ENCODE peak calls at places on chromosomes 13 and 19, in four cellular contexts. O, C, R and I are unnamed samples.

GRCh38 chr19:56314018-56314583 is 538 bp downstream of the ZSCAN5A start:
- DNase-seq in C (peak), R (no peak), O (peak), I (no peak)

GRCh38 chr19:6639439-6639838 is 30.5 kb downstream of the TNFSF14 start:
- DNase-seq in R (no peak), C (peak), O (no peak), I (peak)

GRCh38 chr13:74367193-74367592 is 233.0 kb upstream of the KLF12 start:
- DNase-seq in C (no peak), R (no peak), O (no peak), I (no peak)

GRCh38 chr13:32323912-32324311 is 8.6 kb downstream of the BRCA2 start:
- DNase-seq in C (peak), R (no peak), O (peak), I (peak)

GRCh38 chr19:15680478-15680877 is 7.6 kb downstream of the CYP4F12 start:
- DNase-seq in R (no peak), C (no peak), O (no peak), I (no peak)

GRCh38 chr13:112991611-112992010 is 22.6 kb downstream of the MCF2L start:
- DNase-seq in C (no peak), O (no peak), R (no peak), I (no peak)

GRCh38 chr19:12932392-12933286 is 872 bp downstream of the FARSA start:
- DNase-seq in C (no peak), R (no peak), O (no peak), I (no peak)

GRCh38 chr19:4359627-4360000 is 16.3 kb downstream of the MPND start:
- DNase-seq in R (no peak), O (no peak), C (no peak), I (no peak)

GRCh38 chr13:93547886-93548285 is 321.3 kb downstream of the GPC6 start:
- DNase-seq in C (no peak), O (no peak), R (no peak), I (no peak)

GRCh38 chr13:79998386-79998785 is 342.5 kb downstream of the SPRY2 start:
- DNase-seq in C (no peak), O (no peak), R (no peak), I (no peak)

GRCh38 chr13:112905990-112906641 is 62.9 kb upstream of the MCF2L start:
- DNase-seq in C (no peak), O (no peak), R (peak), I (peak)

GRCh38 chr19:11195169-11195568 is 2.2 kb downstream of the KANK2 start:
- DNase-seq in O (peak), R (no peak), C (no peak), I (no peak)

GRCh38 chr19:19628499-19629134 is 597 bp upstream of the LPAR2 start:
- DNase-seq in C (peak), R (no peak), O (peak), I (peak)

GRCh38 chr19:39372047-39372802 is 18.7 kb downstream of the PAF1 start:
- DNase-seq in R (no peak), O (peak), C (peak), I (no peak)

GRCh38 chr13:95498886-95499285 is 53.6 kb upstream of the CLDN10 start:
- DNase-seq in O (no peak), R (no peak), C (no peak), I (peak)

GRCh38 chr13:99975626-99976025 is 4.1 kb upstream of the ZIC5 start:
- DNase-seq in R (no peak), C (no peak), O (no peak), I (no peak)

GRCh38 chr13:50365683-50366391 is 350.6 kb downstream of the KCNRG start:
- DNase-seq in R (no peak), C (no peak), O (no peak), I (peak)

GRCh38 chr19:15934332-15935078 is at the start of gene CYP4F11:
- DNase-seq in C (no peak), O (no peak), R (no peak), I (peak)

GRCh38 chr19:1811942-1812425 is at the start of gene ATP8B3:
- DNase-seq in R (no peak), O (no peak), C (no peak), I (no peak)

GRCh38 chr13:76943646-76944045 is 4.7 kb upstream of the ACOD1 start:
- DNase-seq in O (no peak), C (no peak), R (no peak), I (no peak)

GRCh38 chr13:32735859-32736258 is 149.6 kb downstream of the PDS5B start:
- DNase-seq in O (no peak), R (no peak), C (no peak), I (no peak)

GRCh38 chr13:46622013-46622917 is 69.3 kb downstream of the LRCH1 start:
- DNase-seq in R (no peak), C (no peak), O (no peak), I (no peak)

GRCh38 chr13:86909318-86909717 is 761.9 kb upstream of the SLITRK5 start:
- DNase-seq in C (no peak), O (no peak), R (no peak), I (no peak)

GRCh38 chr13:106344318-106344717 is 191.1 kb downstream of the EFNB2 start:
- DNase-seq in O (no peak), C (no peak), R (no peak), I (no peak)

GRCh38 chr13:75369986-75370385 is 112.0 kb downstream of the TBC1D4 start:
- DNase-seq in C (no peak), O (no peak), R (no peak), I (no peak)

GRCh38 chr19:1466018-1466460 is 13.0 kb downstream of the C19orf25 start:
- DNase-seq in O (no peak), R (no peak), C (no peak), I (no peak)

GRCh38 chr19:52963229-52963760 is 614 bp upstream of the ZNF816 start:
- DNase-seq in R (no peak), O (no peak), C (no peak), I (no peak)

GRCh38 chr13:24228852-24229458 is 68.4 kb downstream of the SPATA13 start:
- DNase-seq in C (peak), R (no peak), O (peak), I (peak)

GRCh38 chr19:21677696-21678418 is 89.5 kb downstream of the ZNF100 start:
- DNase-seq in C (no peak), R (no peak), O (no peak), I (no peak)

GRCh38 chr13:33033361-33033812 is 17.2 kb downstream of the KL start:
- DNase-seq in C (no peak), O (no peak), R (no peak), I (no peak)

GRCh38 chr13:63948045-63948444 is 2532.4 kb upstream of the PCDH20 start:
- DNase-seq in O (peak), C (no peak), R (no peak), I (no peak)

GRCh38 chr13:114017966-114018365 is 44.1 kb upstream of the C13orf46 start:
- DNase-seq in C (no peak), O (no peak), R (no peak), I (no peak)

GRCh38 chr13:114015608-114016295 is 41.9 kb upstream of the C13orf46 start:
- DNase-seq in R (no peak), O (peak), C (no peak), I (peak)

GRCh38 chr13:114018461-114019055 is 44.7 kb upstream of the C13orf46 start:
- DNase-seq in C (no peak), R (no peak), O (no peak), I (no peak)

GRCh38 chr13:114016321-114017027 is 42.6 kb upstream of the C13orf46 start:
- DNase-seq in C (no peak), O (no peak), R (no peak), I (no peak)

GRCh38 chr13:114017028-114017630 is 43.3 kb upstream of the C13orf46 start:
- DNase-seq in C (peak), R (no peak), O (peak), I (no peak)
- TF ChIP-seq CTCF in C (peak), R (no peak), O (peak), I (no peak)

GRCh38 chr19:45768644-45769053 is 403 bp downstream of the SIX5 start:
- DNase-seq in R (no peak), C (peak), O (peak), I (no peak)

GRCh38 chr19:45769821-45770191 is 754 bp upstream of the SIX5 start:
- DNase-seq in C (peak), O (peak), R (no peak), I (peak)

GRCh38 chr19:45771331-45771933 is 2.4 kb upstream of the SIX5 start:
- DNase-seq in C (no peak), R (no peak), O (no peak), I (no peak)

GRCh38 chr19:45769054-45769782 is at the start of gene SIX5:
- DNase-seq in C (peak), R (peak), O (peak), I (peak)

DNA sequence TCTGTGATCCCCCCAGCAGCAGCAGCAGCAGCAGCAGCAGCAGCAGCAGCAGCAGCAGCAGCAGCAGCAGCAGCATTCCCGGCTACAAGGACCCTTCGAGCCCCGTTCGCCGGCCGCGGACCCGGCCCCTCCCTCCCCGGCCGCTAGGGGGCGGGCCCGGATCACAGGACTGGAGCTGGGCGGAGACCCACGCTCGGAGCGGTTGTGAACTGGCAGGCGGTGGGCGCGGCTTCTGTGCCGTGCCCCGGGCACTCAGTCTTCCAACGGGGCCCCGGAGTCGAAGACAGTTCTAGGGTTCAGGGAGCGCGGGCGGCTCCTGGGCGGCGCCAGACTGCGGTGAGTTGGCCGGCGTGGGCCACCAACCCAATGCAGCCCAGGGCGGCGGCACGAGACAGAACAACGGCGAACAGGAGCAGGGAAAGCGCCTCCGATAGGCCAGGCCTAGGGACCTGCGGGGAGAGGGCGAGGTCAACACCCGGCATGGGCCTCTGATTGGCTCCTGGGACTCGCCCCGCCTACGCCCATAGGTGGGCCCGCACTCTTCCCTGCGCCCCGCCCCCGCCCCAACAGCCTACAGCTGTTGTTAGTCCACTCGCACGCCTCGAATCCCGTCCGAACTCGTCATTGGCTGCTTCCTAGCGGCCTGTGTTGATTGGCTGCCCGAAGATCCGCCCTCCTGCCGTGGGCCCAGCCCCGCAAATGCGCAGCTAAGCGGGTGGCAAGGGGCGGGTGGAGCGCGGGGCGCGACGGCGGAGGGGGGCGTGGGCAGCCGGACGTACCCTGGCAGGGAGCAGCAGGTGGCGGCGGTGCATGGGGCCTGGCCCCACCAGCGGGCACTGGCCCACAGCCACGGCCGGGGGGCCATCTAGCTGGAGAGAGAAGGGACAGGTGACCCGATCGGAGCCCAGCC is 1.4 kb upstream of the SIX5 start:
- DNase-seq in R (peak), O (peak), C (peak), I (peak)
- TF ChIP-seq CTCF in R (no peak), O (peak), C (peak), I (peak)

GRCh38 chr13:42906257-42906656 is 85.8 kb downstream of the EPSTI1 start:
- DNase-seq in C (no peak), O (no peak), R (no peak), I (peak)
- TF ChIP-seq CTCF in C (no peak), O (no peak), R (no peak), I (no peak)

GRCh38 chr19:14091086-14091884 is 734 bp upstream of the SAMD1 start:
- DNase-seq in C (peak), O (peak), R (no peak), I (peak)

GRCh38 chr19:14089412-14089661 is 1.2 kb downstream of the SAMD1 start:
- DNase-seq in O (no peak), R (no peak), C (no peak), I (no peak)

GRCh38 chr19:14090509-14091085 is at the start of gene SAMD1:
- DNase-seq in R (peak), O (peak), C (peak), I (peak)

GRCh38 chr19:14088634-14089411 is 1.7 kb downstream of the SAMD1 start:
- DNase-seq in R (no peak), C (no peak), O (no peak), I (no peak)

DNA sequence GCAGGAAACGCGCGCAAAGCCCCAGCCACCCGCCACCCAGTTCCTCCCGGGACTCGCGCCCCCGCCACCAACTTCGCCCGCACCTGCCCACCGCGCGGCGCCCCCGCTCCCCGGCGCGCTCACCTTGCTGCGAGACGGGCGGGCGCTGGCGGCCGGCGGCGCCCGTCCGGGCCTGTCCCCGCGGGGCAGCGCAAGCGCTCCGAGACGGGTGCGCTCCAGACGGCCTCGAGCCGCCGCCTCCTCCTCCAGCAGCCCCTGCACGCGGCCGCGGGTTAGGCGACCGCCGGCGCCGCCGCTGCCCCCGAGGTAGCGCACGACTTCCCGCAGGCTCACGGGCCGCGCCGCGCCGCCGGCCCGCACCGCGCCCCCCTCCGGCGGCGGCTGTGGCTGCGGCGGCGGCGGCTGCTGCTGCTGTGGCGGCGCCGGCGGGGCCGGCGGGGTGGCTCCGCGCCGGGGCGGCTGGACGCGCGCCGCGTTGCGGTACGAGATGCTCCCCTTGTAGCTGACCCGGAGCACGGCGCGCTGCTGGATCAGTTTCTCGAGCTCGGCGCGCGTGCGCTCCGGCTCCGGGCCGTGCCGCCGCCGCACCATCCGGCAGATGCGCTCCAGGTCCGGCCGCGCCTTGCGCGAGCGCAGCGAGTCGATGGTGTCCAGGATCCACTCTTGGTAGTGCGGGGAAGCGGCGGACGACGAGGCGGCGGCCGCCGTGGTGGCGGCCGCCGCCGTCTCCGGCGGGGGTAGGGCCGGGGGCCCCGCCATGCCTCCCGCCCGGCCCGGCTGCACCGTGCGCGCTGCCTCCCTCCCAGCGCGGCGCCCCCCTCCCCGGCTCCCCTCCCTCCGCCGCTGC is 666 bp downstream of the SAMD1 start:
- DNase-seq in O (peak), R (no peak), C (peak), I (no peak)
- TF ChIP-seq CTCF in O (no peak), R (no peak), C (no peak), I (no peak)

DNA sequence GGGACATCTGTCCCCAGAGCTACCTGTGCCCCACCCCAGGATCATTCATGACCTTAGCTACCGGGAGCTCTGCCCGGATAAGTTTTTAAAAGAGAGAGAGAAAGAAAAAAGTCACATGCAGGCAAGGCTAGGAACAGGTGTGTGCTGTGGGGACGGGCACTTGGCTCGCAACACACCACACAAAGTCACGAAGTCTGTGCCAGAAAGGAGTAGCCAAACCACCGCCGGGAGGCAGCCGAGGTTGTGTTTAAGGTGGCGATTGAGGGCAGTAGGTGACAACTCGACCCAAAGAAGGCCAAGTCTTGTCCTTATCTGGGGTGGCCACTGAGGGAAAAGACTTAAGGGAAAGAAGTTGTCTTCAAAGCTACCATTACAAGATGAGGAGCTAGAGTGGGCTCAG is 4.6 kb upstream of the TSHZ3 start:
- DNase-seq in O (no peak), R (no peak), C (no peak), I (no peak)
- TF ChIP-seq CTCF in O (no peak), R (no peak), C (no peak), I (no peak)

DNA sequence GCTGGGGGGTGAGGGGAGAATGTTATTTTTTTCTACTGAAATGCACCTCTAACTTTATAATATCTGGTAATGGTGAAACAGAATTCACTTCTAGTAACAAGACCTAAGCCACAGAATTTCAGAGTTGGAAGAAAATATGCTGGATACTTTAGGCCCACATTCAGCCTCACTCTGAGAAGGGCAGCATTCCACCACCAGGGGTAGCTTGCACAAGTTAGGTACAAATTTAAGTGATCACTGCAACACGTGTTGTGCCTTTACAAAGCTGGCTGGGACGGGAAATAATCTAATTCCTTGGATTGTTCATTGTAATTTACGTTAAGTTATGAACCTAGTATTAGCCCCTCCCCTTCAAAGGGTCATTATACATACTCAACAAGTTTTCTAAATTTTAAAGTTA is 192.3 kb downstream of the RGCC start:
- DNase-seq in C (peak), O (peak), R (no peak), I (no peak)
- TF ChIP-seq CTCF in C (peak), O (peak), R (no peak), I (peak)

GRCh38 chr13:26198116-26198515 is 24.0 kb downstream of the RNF6 start:
- DNase-seq in R (no peak), C (no peak), O (no peak), I (no peak)
- TF ChIP-seq CTCF in R (no peak), C (no peak), O (no peak), I (no peak)

DNA sequence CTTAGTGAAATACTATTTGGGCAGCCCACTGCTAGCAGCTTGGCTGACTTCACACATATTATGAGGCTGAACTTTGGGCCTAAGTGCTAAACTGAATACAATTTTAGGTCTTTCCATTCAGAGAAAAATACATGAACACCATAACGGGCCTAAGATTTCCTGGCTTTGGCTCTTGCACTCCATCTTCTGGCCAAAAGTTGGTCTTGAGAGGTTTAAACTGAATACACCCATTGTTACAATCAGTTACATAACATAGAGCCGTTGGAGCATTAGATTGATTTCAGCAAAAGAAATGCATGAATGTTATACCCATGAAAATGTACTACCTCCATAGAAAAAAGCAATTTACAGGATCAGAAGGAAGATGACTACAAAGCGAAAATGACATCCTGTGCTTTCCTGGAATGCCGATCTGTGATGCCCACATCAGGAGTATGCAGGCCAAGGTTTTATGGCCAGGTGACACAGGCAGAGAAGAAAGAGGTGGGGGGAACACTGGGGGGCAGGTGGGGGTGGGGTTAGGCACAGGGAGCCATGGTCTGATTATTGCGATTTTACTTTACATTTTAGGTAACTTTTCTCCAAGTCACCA is 11.1 kb upstream of the SHISA2 start:
- DNase-seq in C (peak), O (peak), R (no peak), I (peak)
- TF ChIP-seq CTCF in C (peak), O (peak), R (no peak), I (peak)

DNA sequence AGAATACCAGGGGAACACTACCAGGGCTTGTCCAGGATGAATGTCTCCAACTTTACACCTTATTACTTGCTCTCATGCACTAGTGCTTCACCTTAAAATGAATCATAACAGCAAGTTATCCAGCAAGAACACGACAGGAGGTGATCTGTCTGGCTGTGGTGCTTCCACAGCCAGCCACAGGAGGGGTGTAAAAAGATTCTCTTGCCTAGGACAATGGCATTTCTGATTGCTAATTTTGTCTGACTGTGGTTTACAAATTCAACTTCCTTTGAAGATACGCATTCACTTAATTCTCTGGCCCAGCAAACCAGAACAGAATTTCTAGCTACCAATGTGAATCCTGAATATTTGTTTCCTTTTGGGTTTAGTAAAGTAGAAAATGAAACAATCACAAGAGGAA is 23.1 kb upstream of the COG3 start:
- DNase-seq in C (peak), R (no peak), O (peak), I (peak)
- TF ChIP-seq CTCF in C (peak), R (no peak), O (no peak), I (peak)